ENCODE peak calls at places on chromosome 2, in ten cellular contexts. One of them, this sample, is unnamed. For H3K36me3, the result is how much of the 10 kb centered on the place peaks cover.

GRCh38 chr2:165794520-165794882 is 454 bp upstream of the GALNT3 start:
- DNase-seq in IMR-90: peak
- DNase-seq in heart right ventricle: peak
- DNase-seq in Peyer's patch: no peak
- DNase-seq in WERI-Rb-1: no peak
- DNase-seq in CD8-positive, alpha-beta T cell: peak
- DNase-seq in right atrium auricular region: no peak
- DNase-seq in A673: peak
- DNase-seq in cardiac muscle cell: peak
- DNase-seq in bronchial epithelial cell: peak
- DNase-seq in this sample: no peak

GRCh38 chr2:70580352-70580751 is 26.7 kb upstream of the TGFA start:
- DNase-seq in IMR-90: no peak
- DNase-seq in heart right ventricle: no peak
- DNase-seq in Peyer's patch: no peak
- DNase-seq in WERI-Rb-1: no peak
- DNase-seq in CD8-positive, alpha-beta T cell: no peak
- DNase-seq in right atrium auricular region: no peak
- DNase-seq in A673: no peak
- DNase-seq in cardiac muscle cell: no peak
- DNase-seq in bronchial epithelial cell: no peak
- DNase-seq in this sample: no peak

GRCh38 chr2:212777020-212777491 is 238.5 kb upstream of the ERBB4 start:
- DNase-seq in IMR-90: peak
- DNase-seq in heart right ventricle: no peak
- DNase-seq in Peyer's patch: no peak
- DNase-seq in WERI-Rb-1: peak
- DNase-seq in CD8-positive, alpha-beta T cell: no peak
- DNase-seq in right atrium auricular region: no peak
- DNase-seq in A673: peak
- DNase-seq in cardiac muscle cell: peak
- DNase-seq in bronchial epithelial cell: peak
- DNase-seq in this sample: no peak

GRCh38 chr2:67389286-67389685 is 7.8 kb upstream of the ETAA1 start:
- DNase-seq in IMR-90: peak
- DNase-seq in heart right ventricle: no peak
- DNase-seq in Peyer's patch: no peak
- DNase-seq in WERI-Rb-1: no peak
- DNase-seq in CD8-positive, alpha-beta T cell: no peak
- DNase-seq in right atrium auricular region: no peak
- DNase-seq in A673: peak
- DNase-seq in cardiac muscle cell: no peak
- DNase-seq in bronchial epithelial cell: no peak
- DNase-seq in this sample: peak

GRCh38 chr2:101516833-101517690 is 42.1 kb upstream of the RFX8 start:
- DNase-seq in IMR-90: peak
- DNase-seq in heart right ventricle: no peak
- DNase-seq in Peyer's patch: no peak
- DNase-seq in WERI-Rb-1: no peak
- DNase-seq in CD8-positive, alpha-beta T cell: no peak
- DNase-seq in right atrium auricular region: no peak
- DNase-seq in A673: peak
- DNase-seq in cardiac muscle cell: no peak
- DNase-seq in bronchial epithelial cell: peak
- DNase-seq in this sample: peak

GRCh38 chr2:99678651-99679050 is 188.8 kb upstream of the REV1 start:
- DNase-seq in IMR-90: no peak
- DNase-seq in heart right ventricle: no peak
- DNase-seq in Peyer's patch: no peak
- DNase-seq in WERI-Rb-1: no peak
- DNase-seq in CD8-positive, alpha-beta T cell: no peak
- DNase-seq in right atrium auricular region: no peak
- DNase-seq in A673: no peak
- DNase-seq in cardiac muscle cell: no peak
- DNase-seq in bronchial epithelial cell: no peak
- DNase-seq in this sample: no peak

GRCh38 chr2:233811732-233812131 is 33.6 kb downstream of the MROH2A start:
- DNase-seq in IMR-90: no peak
- DNase-seq in heart right ventricle: no peak
- DNase-seq in Peyer's patch: peak
- DNase-seq in WERI-Rb-1: peak
- DNase-seq in CD8-positive, alpha-beta T cell: no peak
- DNase-seq in right atrium auricular region: no peak
- DNase-seq in A673: no peak
- DNase-seq in cardiac muscle cell: no peak
- DNase-seq in bronchial epithelial cell: no peak
- DNase-seq in this sample: no peak

GRCh38 chr2:109256921-109257320 is 127.9 kb downstream of the SH3RF3 start:
- DNase-seq in IMR-90: peak
- DNase-seq in heart right ventricle: no peak
- DNase-seq in Peyer's patch: no peak
- DNase-seq in WERI-Rb-1: no peak
- DNase-seq in CD8-positive, alpha-beta T cell: no peak
- DNase-seq in right atrium auricular region: peak
- DNase-seq in A673: no peak
- DNase-seq in cardiac muscle cell: no peak
- DNase-seq in bronchial epithelial cell: no peak
- DNase-seq in this sample: no peak

GRCh38 chr2:136310797-136311558 is 193.0 kb upstream of the CXCR4 start:
- DNase-seq in IMR-90: no peak
- DNase-seq in heart right ventricle: no peak
- DNase-seq in Peyer's patch: no peak
- DNase-seq in WERI-Rb-1: no peak
- DNase-seq in CD8-positive, alpha-beta T cell: no peak
- DNase-seq in right atrium auricular region: no peak
- DNase-seq in A673: no peak
- DNase-seq in cardiac muscle cell: no peak
- DNase-seq in bronchial epithelial cell: no peak
- DNase-seq in this sample: no peak

GRCh38 chr2:148701039-148701438 is 56.5 kb downstream of the EPC2 start:
- DNase-seq in IMR-90: no peak
- DNase-seq in heart right ventricle: no peak
- DNase-seq in Peyer's patch: no peak
- DNase-seq in WERI-Rb-1: no peak
- DNase-seq in CD8-positive, alpha-beta T cell: no peak
- DNase-seq in right atrium auricular region: no peak
- DNase-seq in A673: no peak
- DNase-seq in cardiac muscle cell: no peak
- DNase-seq in bronchial epithelial cell: no peak
- DNase-seq in this sample: no peak

GRCh38 chr2:238811293-238811692 is 36.6 kb upstream of the TWIST2 start:
- DNase-seq in IMR-90: peak
- DNase-seq in heart right ventricle: no peak
- DNase-seq in Peyer's patch: no peak
- DNase-seq in WERI-Rb-1: no peak
- DNase-seq in CD8-positive, alpha-beta T cell: no peak
- DNase-seq in right atrium auricular region: no peak
- DNase-seq in A673: no peak
- DNase-seq in cardiac muscle cell: no peak
- DNase-seq in bronchial epithelial cell: no peak
- DNase-seq in this sample: peak

DNA sequence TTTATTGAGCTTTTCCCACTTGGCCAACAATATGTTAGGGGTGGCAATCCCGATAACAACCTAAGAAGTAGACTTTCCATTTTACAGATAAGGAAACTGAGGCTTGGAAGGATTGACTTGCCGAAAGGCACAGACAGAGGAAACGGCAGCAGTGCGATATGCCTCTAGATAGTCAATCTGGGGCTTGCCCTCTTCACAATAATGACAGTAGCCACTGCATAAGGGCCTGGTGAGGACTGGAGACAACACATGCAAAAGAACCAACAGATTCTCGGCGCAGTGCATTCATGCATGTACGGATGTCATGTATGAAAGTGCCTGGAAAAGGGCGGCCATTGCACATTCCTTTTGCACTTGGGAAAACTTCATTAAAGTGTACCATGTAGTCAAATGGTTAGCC is 811.2 kb downstream of the RNF144A start:
- DNase-seq in IMR-90: no peak
- DNase-seq in heart right ventricle: no peak
- DNase-seq in Peyer's patch: no peak
- DNase-seq in WERI-Rb-1: no peak
- DNase-seq in CD8-positive, alpha-beta T cell: no peak
- DNase-seq in right atrium auricular region: no peak
- DNase-seq in A673: no peak
- DNase-seq in cardiac muscle cell: no peak
- DNase-seq in bronchial epithelial cell: no peak
- DNase-seq in this sample: no peak
- H3K4me3 ChIP-seq in IMR-90: no peak
- H3K4me3 ChIP-seq in heart right ventricle: no peak
- H3K4me3 ChIP-seq in Peyer's patch: peak
- H3K4me3 ChIP-seq in WERI-Rb-1: no peak
- H3K4me3 ChIP-seq in CD8-positive, alpha-beta T cell: peak
- H3K4me3 ChIP-seq in right atrium auricular region: no peak
- H3K4me3 ChIP-seq in A673: no peak
- H3K4me3 ChIP-seq in cardiac muscle cell: no peak
- H3K4me3 ChIP-seq in bronchial epithelial cell: no peak
- H3K4me3 ChIP-seq in this sample: no peak

GRCh38 chr2:86518498-86518897 is 44.7 kb downstream of the CHMP3 start:
- DNase-seq in IMR-90: no peak
- DNase-seq in heart right ventricle: peak
- DNase-seq in Peyer's patch: no peak
- DNase-seq in WERI-Rb-1: peak
- DNase-seq in CD8-positive, alpha-beta T cell: peak
- DNase-seq in right atrium auricular region: no peak
- DNase-seq in A673: peak
- DNase-seq in cardiac muscle cell: peak
- DNase-seq in bronchial epithelial cell: no peak
- DNase-seq in this sample: no peak

GRCh38 chr2:86521922-86522321 is 41.3 kb downstream of the CHMP3 start:
- DNase-seq in IMR-90: no peak
- DNase-seq in heart right ventricle: no peak
- DNase-seq in Peyer's patch: no peak
- DNase-seq in WERI-Rb-1: no peak
- DNase-seq in CD8-positive, alpha-beta T cell: no peak
- DNase-seq in right atrium auricular region: no peak
- DNase-seq in A673: no peak
- DNase-seq in cardiac muscle cell: no peak
- DNase-seq in bronchial epithelial cell: no peak
- DNase-seq in this sample: no peak

GRCh38 chr2:86522711-86523110 is 40.5 kb downstream of the CHMP3 start:
- DNase-seq in IMR-90: no peak
- DNase-seq in heart right ventricle: no peak
- DNase-seq in Peyer's patch: no peak
- DNase-seq in WERI-Rb-1: no peak
- DNase-seq in CD8-positive, alpha-beta T cell: no peak
- DNase-seq in right atrium auricular region: no peak
- DNase-seq in A673: no peak
- DNase-seq in cardiac muscle cell: no peak
- DNase-seq in bronchial epithelial cell: no peak
- DNase-seq in this sample: no peak

GRCh38 chr2:86520153-86520552 is 43.1 kb downstream of the CHMP3 start:
- DNase-seq in IMR-90: no peak
- DNase-seq in heart right ventricle: no peak
- DNase-seq in Peyer's patch: no peak
- DNase-seq in WERI-Rb-1: no peak
- DNase-seq in CD8-positive, alpha-beta T cell: no peak
- DNase-seq in right atrium auricular region: no peak
- DNase-seq in A673: no peak
- DNase-seq in cardiac muscle cell: no peak
- DNase-seq in bronchial epithelial cell: no peak
- DNase-seq in this sample: no peak

DNA sequence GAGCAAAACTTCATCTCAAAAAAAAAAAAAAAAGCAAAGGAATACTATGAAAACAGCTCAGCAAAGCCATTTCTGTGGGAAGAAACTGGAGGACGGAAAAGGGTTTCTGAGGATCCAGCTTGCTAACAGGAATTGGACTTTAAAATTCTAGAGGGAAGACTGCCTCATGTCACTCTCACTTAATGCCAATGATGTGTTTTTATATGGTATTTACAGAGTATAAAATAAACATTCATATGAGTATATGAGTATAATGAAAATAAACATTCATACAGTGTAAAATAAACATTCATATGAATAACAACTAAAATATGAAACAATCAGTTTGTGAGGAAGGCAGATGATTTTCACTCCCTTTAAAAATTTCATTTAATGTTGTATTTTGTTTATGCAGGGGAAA is 43.9 kb downstream of the CHMP3 start:
- DNase-seq in IMR-90: peak
- DNase-seq in heart right ventricle: no peak
- DNase-seq in Peyer's patch: no peak
- DNase-seq in WERI-Rb-1: no peak
- DNase-seq in CD8-positive, alpha-beta T cell: no peak
- DNase-seq in right atrium auricular region: no peak
- DNase-seq in A673: no peak
- DNase-seq in cardiac muscle cell: no peak
- DNase-seq in bronchial epithelial cell: no peak
- DNase-seq in this sample: no peak
- TF ChIP-seq CTCF in IMR-90: no peak
- TF ChIP-seq CTCF in heart right ventricle: no peak
- TF ChIP-seq CTCF in Peyer's patch: no peak
- TF ChIP-seq CTCF in WERI-Rb-1: no peak
- TF ChIP-seq CTCF in CD8-positive, alpha-beta T cell: no peak
- TF ChIP-seq CTCF in right atrium auricular region: no peak
- TF ChIP-seq CTCF in A673: no peak
- TF ChIP-seq CTCF in cardiac muscle cell: no peak
- TF ChIP-seq CTCF in bronchial epithelial cell: no peak
- TF ChIP-seq CTCF in this sample: no peak

DNA sequence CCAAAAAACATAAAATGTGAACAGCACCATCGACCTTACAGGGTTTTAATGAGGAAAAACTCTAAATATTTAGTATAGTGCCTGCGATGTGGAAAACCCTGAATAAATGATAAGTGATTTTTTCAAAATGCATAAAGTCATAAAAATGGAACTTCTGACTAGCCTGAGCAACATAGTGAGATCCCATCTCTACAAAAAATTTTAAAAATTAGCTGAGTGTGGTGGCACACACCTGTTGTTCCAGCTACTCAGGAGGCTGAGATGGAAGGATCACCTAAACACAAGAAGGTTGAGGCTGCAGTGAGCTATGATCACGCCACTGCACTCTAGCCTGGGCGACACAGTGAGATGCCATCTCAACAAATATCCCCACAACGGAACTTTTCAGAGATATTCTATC is 4.2 kb downstream of the GGCX start:
- DNase-seq in IMR-90: no peak
- DNase-seq in heart right ventricle: no peak
- DNase-seq in Peyer's patch: no peak
- DNase-seq in WERI-Rb-1: no peak
- DNase-seq in CD8-positive, alpha-beta T cell: no peak
- DNase-seq in right atrium auricular region: no peak
- DNase-seq in A673: no peak
- DNase-seq in cardiac muscle cell: no peak
- DNase-seq in bronchial epithelial cell: no peak
- DNase-seq in this sample: no peak
- H3K36me3 ChIP-seq in IMR-90: under half
- H3K36me3 ChIP-seq in heart right ventricle: half or more
- H3K36me3 ChIP-seq in Peyer's patch: under half
- H3K36me3 ChIP-seq in WERI-Rb-1: under half
- H3K36me3 ChIP-seq in CD8-positive, alpha-beta T cell: under half
- H3K36me3 ChIP-seq in right atrium auricular region: under half
- H3K36me3 ChIP-seq in A673: under half
- H3K36me3 ChIP-seq in cardiac muscle cell: under half
- H3K36me3 ChIP-seq in bronchial epithelial cell: under half
- H3K36me3 ChIP-seq in this sample: under half

DNA sequence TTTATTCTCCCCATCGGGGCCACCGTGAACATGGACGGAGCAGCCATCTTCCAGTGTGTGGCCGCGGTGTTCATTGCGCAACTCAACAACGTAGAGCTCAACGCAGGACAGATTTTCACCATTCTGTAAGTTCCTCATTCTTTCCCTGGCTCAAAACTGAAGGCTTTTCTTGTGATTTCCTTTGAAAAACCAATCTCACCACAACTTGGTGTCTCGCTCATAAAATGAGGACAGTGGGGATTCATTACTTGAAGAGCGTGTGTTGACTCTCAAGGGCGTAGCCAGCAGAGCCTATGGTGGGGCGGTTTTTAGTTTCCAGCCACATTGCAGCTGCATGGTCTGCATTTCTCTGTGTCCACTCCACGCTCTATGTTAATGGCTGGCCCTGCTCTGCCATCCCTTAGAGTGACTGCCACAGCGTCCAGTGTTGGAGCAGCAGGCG is 29.0 kb downstream of the SLC1A4 start:
- DNase-seq in IMR-90: no peak
- DNase-seq in heart right ventricle: peak
- DNase-seq in Peyer's patch: no peak
- DNase-seq in WERI-Rb-1: no peak
- DNase-seq in CD8-positive, alpha-beta T cell: no peak
- DNase-seq in right atrium auricular region: no peak
- DNase-seq in A673: no peak
- DNase-seq in cardiac muscle cell: no peak
- DNase-seq in bronchial epithelial cell: no peak
- DNase-seq in this sample: no peak
- H3K4me3 ChIP-seq in IMR-90: no peak
- H3K4me3 ChIP-seq in heart right ventricle: no peak
- H3K4me3 ChIP-seq in Peyer's patch: no peak
- H3K4me3 ChIP-seq in WERI-Rb-1: no peak
- H3K4me3 ChIP-seq in CD8-positive, alpha-beta T cell: no peak
- H3K4me3 ChIP-seq in right atrium auricular region: no peak
- H3K4me3 ChIP-seq in A673: no peak
- H3K4me3 ChIP-seq in cardiac muscle cell: no peak
- H3K4me3 ChIP-seq in bronchial epithelial cell: no peak
- H3K4me3 ChIP-seq in this sample: no peak

This sample was measured in BJ.